ENCODE peak calls at places on chromosome 22, in eight cellular contexts. I is AG04450; P is body of pancreas; O is heart right ventricle; V is lung; X is tibial nerve; F is CD8-positive, alpha-beta T cell; R is dorsolateral prefrontal cortex. K is an unnamed sample.

GRCh38 chr22:17366830-17367229 is 2.4 kb upstream of the CECR2 start:
- DNase-seq in P (no peak), F (no peak), V (no peak), X (no peak), O (peak), R (peak), I (no peak), K (peak)

GRCh38 chr22:45546333-45547015 is 43.8 kb downstream of the FBLN1 start:
- DNase-seq in R (no peak), X (no peak), O (no peak), F (no peak), I (no peak), V (no peak), P (no peak), K (no peak)

GRCh38 chr22:49666146-49666809 is 161.4 kb downstream of the BRD1 start:
- DNase-seq in P (no peak), F (no peak), X (no peak), O (no peak), V (no peak), R (peak), I (no peak), K (no peak)

GRCh38 chr22:25475554-25476022 is 88.9 kb upstream of the GRK3 start:
- DNase-seq in F (no peak), I (no peak), P (no peak), V (peak), R (no peak), O (no peak), X (no peak), K (no peak)

GRCh38 chr22:48750282-48750681 is 1077.4 kb downstream of the BRD1 start:
- DNase-seq in F (no peak), O (no peak), I (no peak), V (peak), R (no peak), P (no peak), X (no peak), K (no peak)

GRCh38 chr22:24768537-24769374 is 5.8 kb downstream of the PIWIL3 start:
- DNase-seq in F (no peak), O (no peak), P (peak), V (peak), X (peak), I (peak), R (no peak), K (peak)

GRCh38 chr22:48635825-48636224 is 1191.8 kb downstream of the BRD1 start:
- DNase-seq in R (no peak), F (peak), V (no peak), I (no peak), O (no peak), P (peak), X (no peak), K (no peak)

GRCh38 chr22:48968201-48968959 is 859.3 kb downstream of the BRD1 start:
- DNase-seq in P (peak), R (no peak), V (peak), I (no peak), X (no peak), O (no peak), F (no peak), K (peak)

GRCh38 chr22:45336971-45337431 is 27.3 kb downstream of the FAM118A start:
- DNase-seq in V (no peak), I (no peak), R (peak), O (peak), P (peak), X (peak), F (peak), K (no peak)

GRCh38 chr22:48327721-48328120 is 1500.0 kb downstream of the BRD1 start:
- DNase-seq in I (no peak), X (no peak), O (no peak), P (no peak), R (no peak), V (no peak), F (no peak), K (no peak)

GRCh38 chr22:37176464-37177061 is 11.5 kb downstream of the C1QTNF6 start:
- DNase-seq in I (no peak), P (peak), X (peak), R (no peak), F (no peak), O (peak), V (no peak), K (peak)

GRCh38 chr22:39960791-39961746 is 872 bp downstream of the TMA7B start:
- DNase-seq in R (no peak), X (no peak), P (peak), O (no peak), F (peak), I (peak), V (peak), K (no peak)

GRCh38 chr22:17802411-17802810 is 28.1 kb upstream of the BID start:
- DNase-seq in V (no peak), P (no peak), R (no peak), I (no peak), O (no peak), X (no peak), F (no peak), K (no peak)

GRCh38 chr22:17922925-17923898 is 101.1 kb downstream of the MICAL3 start:
- DNase-seq in F (no peak), V (no peak), I (peak), R (no peak), X (no peak), O (no peak), P (peak), K (no peak)

GRCh38 chr22:40862013-40862412 is at the start of gene DNAJB7:
- DNase-seq in X (no peak), R (no peak), V (no peak), P (no peak), F (no peak), I (no peak), O (no peak), K (no peak)

GRCh38 chr22:40509401-40510134 is 127.0 kb downstream of the MRTFA start:
- DNase-seq in X (no peak), F (no peak), P (peak), R (no peak), O (no peak), I (peak), V (peak), K (no peak)

GRCh38 chr22:46052801-46053562 is 76.0 kb upstream of the WNT7B start:
- DNase-seq in R (peak), V (peak), I (no peak), O (peak), P (peak), X (peak), F (no peak), K (no peak)

DNA sequence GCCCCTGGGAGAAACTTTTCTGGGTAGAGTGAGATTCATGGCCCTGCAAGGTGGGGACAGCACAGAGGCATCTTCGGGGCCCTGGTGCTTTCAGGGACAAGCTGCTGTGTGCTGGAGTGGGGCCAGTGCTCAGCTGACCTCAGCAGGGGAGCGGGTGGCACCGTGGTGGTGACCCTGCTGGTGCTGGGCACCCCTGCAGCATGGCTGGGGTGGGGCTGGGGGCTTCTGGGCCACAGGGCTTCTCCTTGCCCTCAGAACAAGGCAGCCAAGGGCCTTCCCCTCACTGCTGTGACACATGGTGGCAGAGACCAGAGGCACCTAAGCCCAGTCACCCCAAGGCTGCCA is 24.9 kb upstream of the GNB1L start:
- DNase-seq in X (peak), O (no peak), P (no peak), F (no peak), I (no peak), V (no peak), R (no peak), K (no peak)
- H3K27ac ChIP-seq in X (peak), O (no peak), P (no peak), F (no peak), I (peak), V (no peak), R (no peak), K (no peak)

GRCh38 chr22:28027453-28028448 is 108.7 kb upstream of the PITPNB start:
- DNase-seq in I (no peak), O (no peak), V (no peak), X (no peak), R (no peak), P (no peak), F (no peak), K (peak)
- H3K27ac ChIP-seq in I (no peak), O (peak), V (no peak), X (no peak), R (no peak), P (peak), F (no peak), K (no peak)

GRCh38 chr22:22371031-22371541 is 126.5 kb downstream of the VPREB1 start:
- DNase-seq in P (no peak), X (no peak), F (no peak), V (no peak), I (no peak), O (peak), R (no peak), K (peak)
- H3K27ac ChIP-seq in P (no peak), X (no peak), F (no peak), V (no peak), I (no peak), O (peak), R (peak), K (no peak)

DNA sequence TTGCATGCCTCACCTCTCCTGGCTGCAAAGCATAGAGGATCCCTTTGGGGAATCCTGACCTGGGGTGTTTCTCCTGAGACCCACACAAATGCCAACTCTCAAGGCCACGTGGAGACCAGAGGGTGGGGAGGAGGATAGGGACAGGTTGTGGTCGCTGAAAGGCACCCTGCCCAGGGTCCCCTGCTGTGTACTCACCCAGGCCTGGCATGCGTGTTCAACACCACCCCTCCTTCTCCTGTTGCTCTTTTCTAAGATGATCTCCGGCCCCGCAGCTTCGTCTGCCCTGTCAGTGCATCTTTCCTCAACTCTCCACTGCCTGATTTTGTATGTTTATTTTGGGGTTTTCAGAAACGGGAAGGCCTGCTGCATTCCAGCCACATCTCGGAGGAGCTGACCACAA is 44.6 kb upstream of the PARVG start:
- DNase-seq in P (no peak), I (no peak), V (no peak), O (no peak), F (no peak), R (no peak), X (no peak), K (no peak)
- H3K27ac ChIP-seq in P (no peak), I (no peak), V (no peak), O (no peak), F (no peak), R (no peak), X (no peak), K (no peak)

GRCh38 chr22:23259916-23260644 is 79.8 kb downstream of the BCR start:
- DNase-seq in P (no peak), R (no peak), O (no peak), X (no peak), V (no peak), F (no peak), I (no peak), K (no peak)
- H3K27ac ChIP-seq in P (no peak), R (no peak), O (no peak), X (peak), V (no peak), F (no peak), I (no peak), K (no peak)

GRCh38 chr22:29375436-29376076 is 12.8 kb downstream of the AP1B1 start:
- DNase-seq in O (no peak), V (no peak), F (no peak), X (no peak), R (no peak), P (no peak), I (no peak), K (no peak)

GRCh38 chr22:29369460-29369859 is 18.9 kb downstream of the AP1B1 start:
- DNase-seq in R (peak), I (no peak), F (no peak), X (peak), O (peak), P (peak), V (peak), K (no peak)

DNA sequence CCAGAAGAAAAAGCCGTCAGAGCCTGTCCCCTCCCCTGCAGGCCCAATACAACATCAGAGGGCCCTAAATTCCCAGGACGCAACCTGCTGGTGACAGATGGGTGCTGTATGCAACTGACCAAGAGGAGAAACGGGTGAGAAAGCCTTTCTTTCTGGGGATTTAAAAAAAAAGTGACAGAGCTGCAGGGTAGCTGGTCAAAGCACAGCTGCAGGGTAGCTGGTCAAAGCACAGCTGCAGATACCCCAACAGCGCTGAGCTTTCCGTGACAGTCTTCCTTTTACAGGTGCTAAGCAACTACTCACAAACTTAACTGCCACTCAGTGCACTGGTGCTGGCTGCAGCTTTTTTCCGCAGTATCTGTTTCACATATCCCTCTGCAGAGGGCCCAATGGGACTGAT is 17.8 kb downstream of the AP1B1 start:
- DNase-seq in O (no peak), I (no peak), P (no peak), X (no peak), F (no peak), R (no peak), V (no peak), K (peak)
- H3K27ac ChIP-seq in O (no peak), I (no peak), P (no peak), X (peak), F (no peak), R (peak), V (no peak), K (no peak)

GRCh38 chr22:30211124-30211820 is 35.3 kb downstream of the LIF start:
- DNase-seq in P (no peak), F (no peak), R (no peak), O (no peak), I (no peak), X (no peak), V (no peak), K (no peak)
- H3K27ac ChIP-seq in P (no peak), F (no peak), R (no peak), O (no peak), I (no peak), X (no peak), V (no peak), K (no peak)

DNA sequence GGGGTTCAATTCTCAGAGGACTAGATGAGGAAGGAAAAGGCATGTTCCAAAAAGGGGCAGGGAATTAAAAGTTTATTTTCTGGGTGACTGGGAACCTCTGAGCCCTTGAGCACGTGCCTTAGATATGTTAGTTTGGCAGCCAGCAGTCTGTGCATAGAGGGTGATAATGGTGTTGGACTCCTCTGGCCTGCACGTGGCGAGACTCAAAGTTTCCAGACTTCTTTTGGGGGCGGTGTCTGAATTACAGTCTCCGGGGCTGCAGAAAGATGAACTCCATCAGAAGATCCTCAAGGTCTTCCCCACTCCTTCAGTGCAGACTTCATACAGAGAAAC is 861 bp upstream of the ZNRF3 start:
- DNase-seq in F (no peak), R (no peak), O (no peak), X (no peak), V (no peak), I (no peak), P (no peak), K (no peak)
- H3K27ac ChIP-seq in F (no peak), R (peak), O (peak), X (peak), V (no peak), I (no peak), P (no peak), K (no peak)

GRCh38 chr22:31826443-31826842 is 72.6 kb downstream of the DEPDC5 start:
- DNase-seq in V (no peak), I (no peak), X (no peak), P (no peak), O (no peak), F (no peak), R (peak), K (no peak)
- H3K27ac ChIP-seq in V (no peak), I (no peak), X (no peak), P (no peak), O (no peak), F (no peak), R (peak), K (no peak)

K was measured in WERI-Rb-1.